ENCODE peak calls at places on chromosomes 16 and 17, in four cellular contexts. One of them, this sample, is unnamed.

GRCh38 chr17:55426851-55427586 is 5.4 kb upstream of the MMD start:
- DNase-seq in H1: no peak
- DNase-seq in HepG2: no peak
- DNase-seq in K562: no peak
- DNase-seq in this sample: no peak

GRCh38 chr17:58314706-58315015 is 13.9 kb downstream of the TSPOAP1 start:
- DNase-seq in K562: no peak
- DNase-seq in HepG2: no peak
- DNase-seq in H1: peak
- DNase-seq in this sample: no peak

GRCh38 chr16:89736554-89736953 is 15.2 kb downstream of the ZNF276 start:
- DNase-seq in K562: no peak
- DNase-seq in HepG2: no peak
- DNase-seq in H1: no peak
- DNase-seq in this sample: no peak

GRCh38 chr17:79668344-79669250 is 57.7 kb upstream of the RBFOX3 start:
- DNase-seq in H1: no peak
- DNase-seq in K562: no peak
- DNase-seq in HepG2: no peak
- DNase-seq in this sample: no peak

GRCh38 chr16:66150691-66151090 is 215.8 kb upstream of the CDH5 start:
- DNase-seq in H1: no peak
- DNase-seq in K562: no peak
- DNase-seq in HepG2: no peak
- DNase-seq in this sample: no peak

GRCh38 chr17:69492410-69493071 is 78.0 kb downstream of the MAP2K6 start:
- DNase-seq in H1: no peak
- DNase-seq in HepG2: no peak
- DNase-seq in K562: no peak
- DNase-seq in this sample: no peak

GRCh38 chr17:69525920-69526841 is 111.7 kb downstream of the MAP2K6 start:
- DNase-seq in H1: peak
- DNase-seq in K562: peak
- DNase-seq in HepG2: peak
- DNase-seq in this sample: peak

GRCh38 chr16:20300312-20301097 is 26.8 kb downstream of the GP2 start:
- DNase-seq in K562: peak
- DNase-seq in H1: peak
- DNase-seq in HepG2: peak
- DNase-seq in this sample: peak

GRCh38 chr16:55499951-55500350 is 8.9 kb upstream of the LPCAT2 start:
- DNase-seq in K562: no peak
- DNase-seq in H1: peak
- DNase-seq in HepG2: no peak
- DNase-seq in this sample: peak

GRCh38 chr16:15498427-15499175 is 64.2 kb downstream of the BMERB1 start:
- DNase-seq in H1: no peak
- DNase-seq in HepG2: no peak
- DNase-seq in K562: no peak
- DNase-seq in this sample: no peak

GRCh38 chr17:28612936-28613872 is 781 bp downstream of the RSKR start:
- DNase-seq in K562: peak
- DNase-seq in H1: peak
- DNase-seq in HepG2: peak
- DNase-seq in this sample: peak

GRCh38 chr16:2181952-2182351 is 14.5 kb downstream of the CASKIN1 start:
- DNase-seq in H1: no peak
- DNase-seq in K562: no peak
- DNase-seq in HepG2: no peak
- DNase-seq in this sample: no peak

GRCh38 chr16:57475711-57476339 is 10.5 kb downstream of the DOK4 start:
- DNase-seq in HepG2: peak
- DNase-seq in K562: peak
- DNase-seq in H1: peak
- DNase-seq in this sample: peak

GRCh38 chr17:39903158-39903884 is 15.1 kb downstream of the GSDMB start:
- DNase-seq in HepG2: no peak
- DNase-seq in H1: no peak
- DNase-seq in K562: peak
- DNase-seq in this sample: no peak

GRCh38 chr17:38430316-38430715 is 2.1 kb downstream of the ARHGAP23 start:
- DNase-seq in HepG2: no peak
- DNase-seq in K562: no peak
- DNase-seq in H1: no peak
- DNase-seq in this sample: no peak

GRCh38 chr16:83356266-83356665 is 451.5 kb upstream of the HSBP1 start:
- DNase-seq in K562: peak
- DNase-seq in HepG2: peak
- DNase-seq in H1: no peak
- DNase-seq in this sample: peak

GRCh38 chr17:413016-413350 is 60.4 kb upstream of the RPH3AL start:
- DNase-seq in HepG2: no peak
- DNase-seq in H1: no peak
- DNase-seq in K562: no peak
- DNase-seq in this sample: no peak

GRCh38 chr17:7323731-7324437 is 5.3 kb downstream of the NEURL4 start:
- DNase-seq in K562: peak
- DNase-seq in H1: peak
- DNase-seq in HepG2: no peak
- DNase-seq in this sample: peak

GRCh38 chr16:31334934-31335333 is 20.0 kb upstream of the ITGAX start:
- DNase-seq in K562: no peak
- DNase-seq in H1: no peak
- DNase-seq in HepG2: no peak
- DNase-seq in this sample: no peak

GRCh38 chr16:66740010-66740409 is 11.4 kb downstream of the DYNC1LI2 start:
- DNase-seq in H1: no peak
- DNase-seq in K562: peak
- DNase-seq in HepG2: peak
- DNase-seq in this sample: peak

GRCh38 chr16:30698816-30699614 is at the start of gene SRCAP:
- DNase-seq in H1: peak
- DNase-seq in HepG2: peak
- DNase-seq in K562: peak
- DNase-seq in this sample: peak

GRCh38 chr16:11833951-11834695 is 17.2 kb downstream of the RSL1D1 start:
- DNase-seq in H1: no peak
- DNase-seq in HepG2: peak
- DNase-seq in K562: no peak
- DNase-seq in this sample: no peak

GRCh38 chr16:49057391-49057790 is 224.2 kb downstream of the CBLN1 start:
- DNase-seq in HepG2: no peak
- DNase-seq in K562: no peak
- DNase-seq in H1: no peak
- DNase-seq in this sample: no peak

GRCh38 chr16:55403464-55403863 is 75.5 kb upstream of the MMP2 start:
- DNase-seq in H1: no peak
- DNase-seq in K562: no peak
- DNase-seq in HepG2: no peak
- DNase-seq in this sample: no peak

GRCh38 chr17:34579979-34580684 is 750 bp downstream of the TMEM132E start:
- DNase-seq in K562: no peak
- DNase-seq in H1: peak
- DNase-seq in HepG2: no peak
- DNase-seq in this sample: peak

GRCh38 chr17:40259505-40259904 is 28.2 kb upstream of the CDC6 start:
- DNase-seq in H1: no peak
- DNase-seq in K562: no peak
- DNase-seq in HepG2: no peak
- DNase-seq in this sample: no peak

GRCh38 chr17:39178516-39178915 is 12.6 kb upstream of the ARL5C start:
- DNase-seq in H1: no peak
- DNase-seq in K562: no peak
- DNase-seq in HepG2: no peak
- DNase-seq in this sample: peak

GRCh38 chr16:11560701-11561439 is 25.8 kb downstream of the LITAF start:
- DNase-seq in H1: peak
- DNase-seq in K562: no peak
- DNase-seq in HepG2: no peak
- DNase-seq in this sample: peak

DNA sequence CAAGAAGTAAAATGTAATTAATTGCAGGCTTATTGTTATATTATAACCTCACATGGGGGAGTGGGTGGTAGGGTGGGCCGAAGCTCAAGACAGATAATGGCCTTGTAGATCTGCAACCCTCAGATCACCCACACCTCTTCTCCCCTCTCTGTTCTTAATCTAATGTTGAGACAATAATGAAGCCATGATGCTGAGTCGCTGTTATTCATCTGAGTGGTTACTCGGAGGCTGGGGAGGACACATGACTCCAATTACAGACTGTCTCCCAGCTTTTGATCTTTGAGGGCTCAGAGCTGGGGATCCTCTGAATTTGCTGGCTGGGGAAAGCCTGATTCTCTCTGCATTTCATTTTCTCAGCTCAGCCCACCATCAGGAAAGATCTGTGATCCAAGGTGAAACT is 275.3 kb downstream of the SHISA9 start:
- DNase-seq in HepG2: no peak
- DNase-seq in K562: no peak
- DNase-seq in H1: no peak
- DNase-seq in this sample: no peak
- H2AFZ ChIP-seq in HepG2: no peak
- H2AFZ ChIP-seq in K562: no peak
- H2AFZ ChIP-seq in H1: no peak
- H2AFZ ChIP-seq in this sample: no peak

GRCh38 chr17:29760771-29761682 is 138.3 kb upstream of the CORO6 start:
- DNase-seq in H1: peak
- DNase-seq in K562: no peak
- DNase-seq in HepG2: peak
- DNase-seq in this sample: peak

GRCh38 chr17:29757788-29758187 is 135.1 kb upstream of the CORO6 start:
- DNase-seq in K562: no peak
- DNase-seq in HepG2: no peak
- DNase-seq in H1: no peak
- DNase-seq in this sample: no peak

GRCh38 chr17:29760279-29760721 is 137.6 kb upstream of the CORO6 start:
- DNase-seq in H1: no peak
- DNase-seq in K562: no peak
- DNase-seq in HepG2: no peak
- DNase-seq in this sample: peak

GRCh38 chr17:29753845-29754439 is 131.2 kb upstream of the CORO6 start:
- DNase-seq in K562: no peak
- DNase-seq in H1: no peak
- DNase-seq in HepG2: no peak
- DNase-seq in this sample: no peak

GRCh38 chr17:29758255-29758654 is 135.5 kb upstream of the CORO6 start:
- DNase-seq in HepG2: no peak
- DNase-seq in K562: no peak
- DNase-seq in H1: no peak
- DNase-seq in this sample: no peak
- H3K9ac ChIP-seq in HepG2: no peak
- H3K9ac ChIP-seq in K562: no peak
- H3K9ac ChIP-seq in H1: no peak
- H3K9ac ChIP-seq in this sample: no peak

DNA sequence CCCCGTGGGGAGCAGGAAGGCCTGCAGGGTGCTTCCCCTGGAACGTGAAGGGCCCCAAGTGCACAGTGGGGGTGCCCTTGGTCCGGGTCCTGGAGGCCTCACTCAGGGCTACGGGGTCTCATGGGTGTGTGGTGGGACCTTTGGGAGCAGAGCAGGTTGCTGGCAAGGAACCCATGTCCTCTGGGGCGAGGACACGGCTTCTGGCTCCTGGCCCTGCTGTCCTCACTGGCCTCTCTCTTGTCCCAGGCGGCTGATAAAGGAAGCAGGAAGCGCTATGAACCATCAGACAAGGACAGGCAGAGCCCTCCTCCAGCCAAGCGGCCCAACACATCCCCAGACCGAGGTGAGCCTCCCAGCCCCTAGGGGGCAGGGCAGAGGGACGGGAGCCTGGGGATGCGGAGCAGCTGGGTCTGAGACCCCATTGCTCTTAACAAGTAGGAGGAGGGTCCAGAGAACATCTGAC is 9.8 kb upstream of the IL17C start:
- DNase-seq in HepG2: peak
- DNase-seq in K562: peak
- DNase-seq in H1: peak
- DNase-seq in this sample: peak
- TF ChIP-seq JUN in HepG2: no peak
- TF ChIP-seq JUN in K562: peak
- TF ChIP-seq JUN in H1: no peak
- TF ChIP-seq JUN in this sample: no peak

GRCh38 chr16:73125860-73126259 is 77.9 kb upstream of the ZFHX3 start:
- DNase-seq in H1: no peak
- DNase-seq in HepG2: no peak
- DNase-seq in K562: no peak
- DNase-seq in this sample: peak

GRCh38 chr16:73124097-73124652 is 76.2 kb upstream of the ZFHX3 start:
- DNase-seq in H1: no peak
- DNase-seq in K562: no peak
- DNase-seq in HepG2: no peak
- DNase-seq in this sample: no peak

GRCh38 chr16:73126453-73126853 is 78.5 kb upstream of the ZFHX3 start:
- DNase-seq in H1: no peak
- DNase-seq in HepG2: peak
- DNase-seq in K562: no peak
- DNase-seq in this sample: no peak

GRCh38 chr16:73124665-73125064 is 76.7 kb upstream of the ZFHX3 start:
- DNase-seq in K562: no peak
- DNase-seq in H1: no peak
- DNase-seq in HepG2: no peak
- DNase-seq in this sample: no peak

DNA sequence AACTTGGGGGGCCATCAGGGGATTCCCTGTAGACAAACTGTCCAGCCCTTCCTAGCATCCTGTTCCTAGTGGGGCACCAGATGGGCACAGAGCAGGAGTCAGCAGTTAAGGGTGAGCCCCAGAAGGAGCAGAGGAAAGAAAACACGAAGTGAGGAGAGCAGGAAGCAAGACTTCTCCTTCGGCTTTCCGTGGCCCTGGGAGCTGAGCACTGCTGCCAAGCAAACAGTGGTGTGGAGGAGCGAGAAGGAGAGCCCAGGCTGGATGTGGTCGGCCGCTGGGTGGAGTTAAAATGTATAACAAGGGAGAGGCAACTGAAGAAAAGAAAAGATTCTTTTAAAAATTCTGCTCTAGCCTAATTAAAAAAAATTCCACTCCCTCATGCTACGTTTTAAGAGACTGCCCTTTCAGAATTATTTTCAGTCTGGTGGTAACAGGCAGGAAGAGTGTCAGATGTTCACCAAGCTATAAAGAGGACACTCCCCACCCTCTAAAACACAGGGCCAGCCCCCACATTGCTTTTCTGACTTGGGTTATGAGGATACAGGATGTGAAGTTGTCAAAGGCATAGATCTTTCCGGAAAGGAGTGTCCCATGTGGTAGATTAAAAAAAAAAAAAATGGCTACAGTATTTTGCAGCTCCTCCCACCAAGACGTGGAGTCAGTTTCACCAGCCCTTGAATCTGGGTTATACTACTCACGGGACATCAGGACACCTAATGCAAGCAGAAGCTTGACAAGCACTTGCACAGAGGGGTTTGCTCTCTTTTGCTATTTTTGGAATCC is 74.9 kb upstream of the ZFHX3 start:
- DNase-seq in K562: no peak
- DNase-seq in HepG2: no peak
- DNase-seq in H1: no peak
- DNase-seq in this sample: peak
- H2AFZ ChIP-seq in K562: no peak
- H2AFZ ChIP-seq in HepG2: no peak
- H2AFZ ChIP-seq in H1: no peak
- H2AFZ ChIP-seq in this sample: peak

This sample was measured in endothelial cell of umbilical vein.